ENCODE peak calls at places on chromosomes 3 and 15, in four cellular contexts. I, D, T and O are unnamed samples.

GRCh38 chr15:68843425-68844311 is 23.0 kb upstream of the ANP32A start:
- DNase-seq in T (no peak), I (no peak), D (peak; percentile 69), O (no peak)

GRCh38 chr3:100067589-100067988 is 46.7 kb downstream of the FILIP1L start:
- DNase-seq in T (no peak), D (peak; percentile 38), I (no peak), O (no peak)

GRCh38 chr15:63212050-63212973 is 22.9 kb downstream of the RAB8B start:
- DNase-seq in D (no peak), T (no peak), I (no peak), O (no peak)

GRCh38 chr15:92118162-92118935 is 264.8 kb downstream of the SLCO3A1 start:
- DNase-seq in I (no peak), D (no peak), T (no peak), O (no peak)

GRCh38 chr3:134002326-134002725 is 27.4 kb downstream of the SLCO2A1 start:
- DNase-seq in D (no peak), T (peak; percentile 52), I (no peak), O (no peak)

GRCh38 chr3:126528419-126528799 is 4.5 kb downstream of the CHST13 start:
- DNase-seq in D (no peak), T (no peak), I (no peak), O (no peak)

GRCh38 chr3:9399746-9400145 is 2.3 kb downstream of the SETD5 start:
- DNase-seq in D (peak; percentile 91), I (peak; percentile 49), T (peak; percentile 84), O (no peak)

GRCh38 chr15:88036154-88036839 is 220.2 kb downstream of the NTRK3 start:
- DNase-seq in I (no peak), D (no peak), T (no peak), O (no peak)

GRCh38 chr3:170802164-170803151 is 67.5 kb downstream of the RPL22L1 start:
- DNase-seq in D (no peak), T (no peak), I (no peak), O (no peak)

GRCh38 chr3:10245313-10245712 is 2.9 kb upstream of the TATDN2 start:
- DNase-seq in D (no peak), I (no peak), T (no peak), O (no peak)

GRCh38 chr15:91128028-91128427 is 28.0 kb downstream of the SV2B start:
- DNase-seq in I (no peak), D (no peak), T (no peak), O (no peak)

GRCh38 chr3:14212032-14212431 is 33.4 kb downstream of the LSM3 start:
- DNase-seq in D (no peak), I (no peak), T (no peak), O (no peak)

GRCh38 chr3:111812680-111813079 is 46.4 kb upstream of the PHLDB2 start:
- DNase-seq in T (no peak), D (no peak), I (no peak), O (no peak)

GRCh38 chr3:110708166-110708565 is 363.4 kb upstream of the NECTIN3 start:
- DNase-seq in D (no peak), T (no peak), I (no peak), O (no peak)

GRCh38 chr15:101120961-101121360 is 130.9 kb downstream of the CHSY1 start:
- DNase-seq in I (no peak), T (no peak), D (no peak), O (no peak)

GRCh38 chr3:69084668-69085542 is at the start of gene ARL6IP5:
- DNase-seq in D (peak; percentile 94), I (peak; percentile 43), T (peak; percentile 96), O (peak; percentile 72)

GRCh38 chr3:63279000-63279366 is 875 bp downstream of the SYNPR start:
- DNase-seq in I (no peak), D (peak; percentile 60), T (no peak), O (no peak)

GRCh38 chr3:160448845-160449659 is 534 bp downstream of the TRIM59 start:
- DNase-seq in T (no peak), D (peak; percentile 17), I (no peak), O (no peak)
- TF ChIP-seq CTCF in T (no peak), D (no peak), I (no peak), O (no peak)

DNA sequence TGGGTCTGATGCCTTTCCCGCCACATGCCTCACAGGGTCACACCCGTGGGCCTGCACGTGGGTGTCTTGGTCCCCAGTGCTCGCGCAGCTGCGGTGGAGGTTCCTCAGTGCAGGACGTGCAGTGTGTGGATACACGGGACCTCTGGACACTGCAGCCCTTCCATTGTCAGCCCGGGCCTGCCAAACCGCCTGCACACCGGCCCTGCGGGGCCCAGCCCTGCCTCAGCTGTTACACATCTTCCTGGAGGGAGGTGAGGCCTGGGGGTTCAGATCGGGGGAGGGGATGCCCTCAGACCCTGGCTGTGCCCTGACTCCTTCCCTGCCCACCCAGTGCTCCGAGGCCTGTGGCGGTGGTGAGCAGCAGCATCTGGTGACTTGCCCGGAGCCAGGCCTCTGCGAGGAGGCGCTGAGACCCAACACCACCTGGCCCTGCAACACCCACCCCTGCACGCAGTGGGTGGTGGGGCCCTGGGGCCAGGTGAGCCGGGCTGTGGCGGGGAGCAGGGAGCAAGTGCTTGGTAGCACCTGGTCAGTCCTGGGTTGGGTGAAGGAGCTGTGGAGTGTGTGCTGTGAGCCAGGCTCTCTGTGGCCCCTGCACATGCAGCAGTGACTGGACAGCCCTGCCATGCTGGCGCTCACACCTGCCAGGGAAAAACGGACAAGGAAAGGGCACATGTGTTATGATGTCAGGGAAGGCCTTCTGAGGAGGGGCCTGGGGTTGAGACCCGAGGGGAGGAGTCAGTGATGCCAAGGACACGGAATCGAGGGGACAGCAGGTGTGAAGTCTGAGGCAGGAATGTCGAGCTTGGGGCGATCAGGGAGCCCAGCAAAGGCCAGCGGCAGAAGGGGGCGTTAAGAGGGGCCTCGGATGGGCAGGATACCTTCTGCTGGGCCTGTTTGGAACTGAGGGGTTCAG is 88.9 kb downstream of the TBC1D2B start:
- DNase-seq in T (no peak), D (no peak), I (no peak), O (no peak)
- H3K4me1 ChIP-seq in T (no peaks in the 10 kb centered on the region), D (peaks cover 33% of the 10 kb centered on the region), I (peaks cover 18% of the 10 kb centered on the region), O (peaks cover 29% of the 10 kb centered on the region)

DNA sequence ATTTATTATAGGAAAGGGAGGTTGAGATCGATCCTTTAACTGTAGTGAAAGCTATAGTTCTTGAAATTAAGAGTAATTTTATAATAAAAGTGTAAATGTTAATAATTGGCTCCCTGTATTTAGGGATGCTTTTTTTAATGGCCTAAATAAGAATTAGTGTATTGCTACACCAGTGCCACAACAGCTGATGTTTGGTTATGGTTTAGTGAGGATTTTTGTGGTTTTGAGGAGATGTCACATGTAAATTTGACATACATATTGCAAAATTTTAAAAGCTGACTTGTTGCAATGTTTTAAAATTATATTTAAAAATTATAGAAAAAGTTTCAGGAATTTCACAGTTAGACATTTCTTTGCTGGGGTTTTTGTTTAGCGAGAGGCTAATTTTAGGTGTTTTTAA is 3.9 kb downstream of the TSC22D2 start:
- DNase-seq in D (no peak), I (no peak), T (no peak), O (no peak)
- H3K27ac ChIP-seq in D (no peak overlapping the region), I (no peak overlapping the region), T (peak overlapping the region; percentile 100), O (peak overlapping the region; percentile 99)

GRCh38 chr3:139509631-139510030 is 29.9 kb downstream of the RBP1 start:
- DNase-seq in D (no peak), T (no peak), I (no peak), O (no peak)

GRCh38 chr3:139505829-139506386 is 29.6 kb upstream of the RBP2 start:
- DNase-seq in T (no peak), D (no peak), I (no peak), O (no peak)

DNA sequence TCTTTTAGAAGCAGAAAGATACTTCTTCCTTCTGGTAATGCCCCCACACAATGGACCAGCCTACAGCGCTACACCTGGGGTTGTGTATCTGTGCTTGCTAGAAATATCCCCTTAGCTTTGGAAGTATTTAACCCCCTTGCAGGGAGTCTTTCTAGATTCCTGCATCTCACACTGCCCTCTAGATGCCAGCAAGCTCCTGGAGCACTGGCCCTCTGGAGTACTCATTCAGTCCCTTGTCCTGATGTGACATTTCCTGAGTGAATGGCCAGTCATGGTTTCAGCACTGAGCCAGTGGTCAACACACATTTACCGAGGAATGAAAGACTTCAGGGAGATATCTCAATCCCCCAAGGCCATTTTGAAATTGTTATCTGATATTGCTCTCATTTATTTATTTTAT is 30.5 kb upstream of the RBP2 start:
- DNase-seq in I (no peak), T (no peak), D (no peak), O (no peak)
- TF ChIP-seq CTCF in I (peak; percentile 37), T (no peak), D (no peak), O (no peak)

GRCh38 chr15:64580696-64581407 is 120.5 kb downstream of the ZNF609 start:
- DNase-seq in T (no peak), I (no peak), D (peak; percentile 66), O (no peak)
- H3K4me1 ChIP-seq in T (no peaks in the 10 kb centered on the region), I (no peaks in the 10 kb centered on the region), D (peaks cover 32% of the 10 kb centered on the region), O (peaks cover 2% of the 10 kb centered on the region)

DNA sequence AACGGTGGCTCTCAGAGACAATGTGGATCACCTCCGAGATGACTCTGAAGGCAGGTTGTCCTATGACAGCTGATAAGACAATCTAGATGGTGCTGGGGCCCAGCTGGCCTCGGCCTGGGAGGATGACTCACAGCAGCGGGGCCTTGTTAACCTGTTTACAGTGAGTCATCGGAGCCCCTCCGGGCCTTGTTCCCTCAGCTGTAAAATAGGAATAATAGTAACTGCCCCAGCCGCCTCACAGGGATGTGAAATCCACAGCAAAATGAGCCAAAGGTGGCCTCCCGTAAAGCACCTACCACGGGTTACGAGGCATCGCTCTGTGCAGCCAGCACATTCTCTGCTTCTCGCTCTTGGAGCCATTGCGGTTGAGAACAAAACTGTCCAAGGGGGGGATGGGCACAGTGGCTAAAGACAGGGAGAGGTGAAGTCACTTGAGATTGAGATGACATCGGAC is 88.6 kb upstream of the RASGRF1 start:
- DNase-seq in D (no peak), I (no peak), T (no peak), O (no peak)
- H3K27ac ChIP-seq in D (no peak overlapping the region), I (no peak overlapping the region), T (no peak overlapping the region), O (no peak overlapping the region)